ENCODE peak calls at places on chromosomes 7 and 10, in four cellular contexts. I, Y, R and M are unnamed samples.

GRCh38 chr10:110444009-110444347 is 53.7 kb upstream of the DUSP5 start:
- DNase-seq in R (no peak), I (no peak), Y (no peak), M (no peak)

GRCh38 chr7:50534690-50535290 is 30.4 kb downstream of the DDC start:
- DNase-seq in I (peak), R (peak), Y (peak), M (peak)

GRCh38 chr7:48635796-48636195 is 288.6 kb upstream of the CDC14C start:
- DNase-seq in Y (no peak), R (no peak), I (no peak), M (no peak)

GRCh38 chr10:79156334-79157274 is 87.8 kb downstream of the ZMIZ1 start:
- DNase-seq in R (peak), I (no peak), Y (no peak), M (no peak)

GRCh38 chr10:49163741-49164140 is 24.4 kb downstream of the TMEM273 start:
- DNase-seq in I (no peak), R (no peak), Y (no peak), M (no peak)

GRCh38 chr10:117685431-117685830 is 142.9 kb downstream of the EMX2 start:
- DNase-seq in I (no peak), Y (no peak), R (no peak), M (no peak)

GRCh38 chr7:137681657-137682562 is 164.9 kb downstream of the DGKI start:
- DNase-seq in I (no peak), R (no peak), Y (no peak), M (no peak)

GRCh38 chr10:21534611-21535493 is 820 bp downstream of the MLLT10 start:
- DNase-seq in R (peak), Y (no peak), I (peak), M (no peak)

GRCh38 chr10:126561499-126562208 is 108.8 kb downstream of the C10orf90 start:
- DNase-seq in R (peak), Y (no peak), I (no peak), M (no peak)

GRCh38 chr10:78502208-78502943 is 468.7 kb downstream of the RPS24 start:
- DNase-seq in R (peak), I (no peak), Y (peak), M (no peak)

GRCh38 chr10:22805304-22805703 is 90.9 kb upstream of the PIP4K2A start:
- DNase-seq in R (no peak), I (no peak), Y (no peak), M (peak)

GRCh38 chr7:130273081-130273699 is 6.5 kb downstream of the CPA2 start:
- DNase-seq in I (no peak), Y (no peak), R (peak), M (no peak)

GRCh38 chr10:117980216-117980615 is 66.5 kb downstream of the RAB11FIP2 start:
- DNase-seq in R (no peak), I (no peak), Y (peak), M (peak)

GRCh38 chr10:103273026-103273425 is 3.9 kb upstream of the INA start:
- DNase-seq in I (no peak), Y (peak), R (peak), M (peak)

GRCh38 chr7:10211861-10212260 is 761.8 kb upstream of the PHF14 start:
- DNase-seq in Y (no peak), I (no peak), R (no peak), M (no peak)

GRCh38 chr7:94509264-94509878 is at the start of gene CASD1:
- DNase-seq in I (peak), R (peak), Y (peak), M (no peak)

GRCh38 chr7:106770191-106770590 is 94.9 kb upstream of the PIK3CG start:
- DNase-seq in Y (no peak), I (no peak), R (no peak), M (no peak)

GRCh38 chr7:80467069-80467468 is 44.8 kb downstream of the GNAT3 start:
- DNase-seq in Y (no peak), R (no peak), I (no peak), M (no peak)

GRCh38 chr10:38038107-38038931 is 27.8 kb downstream of the ZNF33A start:
- DNase-seq in R (no peak), Y (peak), I (no peak), M (no peak)

GRCh38 chr7:36155811-36156361 is 2.8 kb downstream of the EEPD1 start:
- DNase-seq in I (no peak), Y (peak), R (peak), M (no peak)

GRCh38 chr7:157654350-157654749 is 317.5 kb downstream of the DNAJB6 start:
- DNase-seq in R (no peak), Y (no peak), I (no peak), M (no peak)

GRCh38 chr7:152086513-152086912 is 61.0 kb downstream of the GALNT11 start:
- DNase-seq in R (no peak), Y (no peak), I (no peak), M (no peak)